ENCODE peak calls at places on chromosomes 3 and 15, in four cellular contexts. F is OCI-LY7, N is body of pancreas, I is fibroblast of lung. V is an unnamed sample.

GRCh38 chr3:134517796-134518195 is 31.9 kb downstream of the CEP63 start:
- DNase-seq in F (no peak), N (no peak), I (peak; percentile 57), V (peak; percentile 21)

GRCh38 chr15:48493084-48493762 is 152.3 kb downstream of the FBN1 start:
- DNase-seq in F (no peak), N (peak; percentile 12), I (peak; percentile 95), V (peak; percentile 76)

GRCh38 chr3:178072931-178073330 is 463.3 kb upstream of the KCNMB2 start:
- DNase-seq in F (no peak), N (no peak), I (peak; percentile 51), V (no peak)

GRCh38 chr3:13461169-13462124 is 18.7 kb upstream of the HDAC11 start:
- DNase-seq in F (peak; percentile 91), N (peak; percentile 64), I (peak; percentile 37), V (peak; percentile 91)

GRCh38 chr3:16066975-16067374 is 107.5 kb upstream of the GALNT15 start:
- DNase-seq in F (no peak), N (no peak), I (peak; percentile 68), V (peak; percentile 82)

GRCh38 chr3:172159962-172160538 is 120.7 kb downstream of the FNDC3B start:
- DNase-seq in F (no peak), N (peak; percentile 66), I (peak; percentile 65), V (peak; percentile 75)

GRCh38 chr3:59017617-59017984 is 32.2 kb downstream of the CFAP20DC start:
- DNase-seq in F (no peak), N (peak; percentile 53), I (no peak), V (no peak)

GRCh38 chr3:134978658-134979057 is 183.6 kb downstream of the EPHB1 start:
- DNase-seq in F (no peak), N (no peak), I (no peak), V (no peak)

GRCh38 chr3:195041871-195042740 is 228.9 kb downstream of the XXYLT1 start:
- DNase-seq in F (no peak), N (no peak), I (no peak), V (peak; percentile 34)

GRCh38 chr3:139764936-139765335 is 87.2 kb upstream of the NMNAT3 start:
- DNase-seq in F (no peak), N (no peak), I (peak; percentile 89), V (no peak)

GRCh38 chr3:126344380-126345041 is 12.7 kb downstream of the KLF15 start:
- DNase-seq in F (no peak), N (no peak), I (no peak), V (no peak)

GRCh38 chr3:183774631-183775030 is 50.7 kb downstream of the MAP6D1 start:
- DNase-seq in F (no peak), N (no peak), I (no peak), V (no peak)

GRCh38 chr3:79111375-79112052 is 656.3 kb downstream of the ROBO1 start:
- DNase-seq in F (no peak), N (no peak), I (peak; percentile 4), V (no peak)

GRCh38 chr3:28917895-28918294 is 363.0 kb upstream of the RBMS3 start:
- DNase-seq in F (no peak), N (no peak), I (no peak), V (no peak)

GRCh38 chr3:110343945-110344344 is 727.7 kb upstream of the NECTIN3 start:
- DNase-seq in F (no peak), N (no peak), I (no peak), V (peak; percentile 15)

GRCh38 chr3:191220908-191221307 is 21.9 kb downstream of the OSTN start:
- DNase-seq in F (peak; percentile 24), N (no peak), I (no peak), V (no peak)

GRCh38 chr3:129651316-129652202 is 45.1 kb upstream of the PLXND1 start:
- DNase-seq in F (no peak), N (no peak), I (peak; percentile 70), V (no peak)

GRCh38 chr3:32950516-32950915 is 928 bp upstream of the CCR4 start:
- DNase-seq in F (no peak), N (no peak), I (no peak), V (no peak)

GRCh38 chr15:62119224-62119925 is 45.7 kb downstream of the C2CD4B start:
- DNase-seq in F (peak; percentile 37), N (peak; percentile 62), I (peak; percentile 95), V (no peak)

GRCh38 chr3:12135029-12135634 is 23.6 kb downstream of the TIMP4 start:
- DNase-seq in F (peak; percentile 53), N (peak; percentile 70), I (peak; percentile 74), V (peak; percentile 72)

GRCh38 chr3:115081444-115081843 is 65.6 kb downstream of the ZBTB20 start:
- DNase-seq in F (no peak), N (no peak), I (no peak), V (no peak)

GRCh38 chr3:85977615-85978338 is 1013.2 kb downstream of the VGLL3 start:
- DNase-seq in F (no peak), N (no peak), I (no peak), V (no peak)

DNA sequence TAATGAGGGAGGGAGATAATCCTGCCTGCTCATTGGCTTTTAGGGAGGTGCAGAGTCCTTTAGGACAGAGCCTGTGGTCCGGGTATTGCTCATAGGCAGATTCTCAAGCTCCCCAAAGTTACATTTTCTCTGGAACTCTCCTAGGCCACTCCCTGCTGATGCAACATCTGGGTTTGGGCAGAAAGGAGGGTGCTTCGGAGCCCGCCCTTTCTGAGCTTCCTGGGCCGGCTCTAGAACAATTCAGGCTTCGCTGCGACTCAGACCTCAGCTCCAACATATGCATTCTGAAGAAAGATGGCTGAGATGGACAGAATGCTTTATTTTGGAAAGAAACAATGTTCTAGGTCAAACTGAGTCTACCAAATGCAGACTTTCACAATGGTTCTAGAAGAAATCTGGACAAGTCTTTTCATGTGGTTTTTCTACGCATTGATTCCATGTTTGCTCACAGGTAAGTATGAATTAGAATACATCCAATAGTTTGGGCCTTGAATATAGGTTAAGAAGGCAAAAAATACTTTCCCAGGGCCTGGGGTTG is at the start of gene IL20RB:
- DNase-seq in F (no peak), N (no peak), I (peak; percentile 89), V (no peak)
- H3K4me1 ChIP-seq in F (no peaks in the 10 kb centered on the region), N (peaks cover 26% of the 10 kb centered on the region), I (peaks cover 19% of the 10 kb centered on the region), V (no peaks in the 10 kb centered on the region)

GRCh38 chr15:73555080-73555479 is 78.1 kb downstream of the NPTN start:
- DNase-seq in F (no peak), N (no peak), I (no peak), V (no peak)

GRCh38 chr15:73564255-73564654 is 68.9 kb downstream of the NPTN start:
- DNase-seq in F (no peak), N (peak; percentile 14), I (peak; percentile 22), V (no peak)

GRCh38 chr15:73560501-73561117 is 72.6 kb downstream of the NPTN start:
- DNase-seq in F (peak; percentile 68), N (peak; percentile 34), I (peak; percentile 90), V (peak; percentile 87)

DNA sequence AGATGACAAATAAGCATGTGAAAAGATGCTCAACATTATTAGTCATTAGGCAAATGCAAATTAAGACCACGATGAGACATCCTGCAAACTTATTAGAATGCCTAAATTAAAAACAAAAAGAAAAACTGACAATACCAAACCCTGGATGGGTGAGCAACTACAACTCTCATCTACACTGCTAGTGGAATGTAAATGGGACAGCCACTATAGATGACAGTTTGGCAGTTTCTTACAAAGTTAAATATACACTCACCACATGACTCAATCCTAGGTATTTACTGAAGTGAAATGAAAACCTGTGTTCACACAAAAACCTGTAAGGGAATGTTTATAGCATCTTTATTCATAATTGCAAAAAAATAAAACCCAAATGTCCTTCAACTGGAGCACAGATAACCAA is 74.7 kb downstream of the NPTN start:
- DNase-seq in F (no peak), N (no peak), I (no peak), V (no peak)
- H3K36me3 ChIP-seq in F (peaks cover 48% of the 10 kb centered on the region), N (no peaks in the 10 kb centered on the region), I (peaks cover 4% of the 10 kb centered on the region), V (peaks cover 57% of the 10 kb centered on the region)

GRCh38 chr15:40367673-40368611 is 9.9 kb downstream of the DISP2 start:
- DNase-seq in F (peak; percentile 90), N (peak; percentile 93), I (peak; percentile 88), V (peak; percentile 94)
- TF ChIP-seq CTCF in F (peak; percentile 78), N (peak; percentile 98), I (peak; percentile 64), V (peak; percentile 75)

GRCh38 chr15:41780266-41780665 is 6.0 kb downstream of the MAPKBP1 start:
- DNase-seq in F (no peak), N (no peak), I (no peak), V (no peak)
- H3K4me1 ChIP-seq in F (peaks cover 78% of the 10 kb centered on the region), N (peaks cover 28% of the 10 kb centered on the region), I (peaks cover 20% of the 10 kb centered on the region), V (peaks cover 70% of the 10 kb centered on the region)

GRCh38 chr15:64685230-64685886 is 90.0 kb downstream of the RBPMS2 start:
- DNase-seq in F (no peak), N (no peak), I (no peak), V (no peak)
- H3K36me3 ChIP-seq in F (peaks cover 71% of the 10 kb centered on the region), N (no peaks in the 10 kb centered on the region), I (peaks cover 22% of the 10 kb centered on the region), V (peaks cover 29% of the 10 kb centered on the region)

DNA sequence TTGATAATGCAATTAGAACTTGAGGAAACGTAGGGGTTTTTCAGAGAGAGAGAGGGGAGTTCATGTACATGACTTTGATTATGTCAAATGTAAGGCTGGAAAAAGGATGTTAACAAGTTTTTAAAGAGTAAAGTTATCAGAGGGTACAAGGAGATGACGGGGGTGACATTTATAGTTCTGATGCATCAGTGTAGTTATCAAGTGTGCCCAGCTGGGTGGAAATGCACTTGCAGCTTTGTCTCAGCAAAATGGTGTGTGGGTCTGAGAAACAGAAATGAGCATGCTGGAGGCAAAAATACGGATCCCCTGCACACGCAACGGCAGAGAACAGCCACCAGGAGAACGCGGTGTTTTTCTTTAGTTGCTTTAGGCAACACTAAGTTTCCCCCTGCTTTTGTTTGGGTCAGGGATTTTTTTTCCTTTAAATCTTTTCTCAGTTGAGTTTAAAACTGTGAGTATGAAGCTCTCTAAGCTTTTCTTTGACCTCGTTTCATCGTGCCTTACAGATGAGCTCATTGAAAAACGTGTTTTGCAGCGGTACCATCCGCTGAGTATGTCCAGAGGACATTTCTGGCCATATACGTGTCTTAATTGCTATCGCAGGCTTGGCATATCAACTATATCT is 205.4 kb downstream of the PDZRN3 start:
- DNase-seq in F (no peak), N (no peak), I (peak; percentile 68), V (no peak)
- TF ChIP-seq CTCF in F (no peak), N (no peak), I (peak; percentile 56), V (peak; percentile 28)

DNA sequence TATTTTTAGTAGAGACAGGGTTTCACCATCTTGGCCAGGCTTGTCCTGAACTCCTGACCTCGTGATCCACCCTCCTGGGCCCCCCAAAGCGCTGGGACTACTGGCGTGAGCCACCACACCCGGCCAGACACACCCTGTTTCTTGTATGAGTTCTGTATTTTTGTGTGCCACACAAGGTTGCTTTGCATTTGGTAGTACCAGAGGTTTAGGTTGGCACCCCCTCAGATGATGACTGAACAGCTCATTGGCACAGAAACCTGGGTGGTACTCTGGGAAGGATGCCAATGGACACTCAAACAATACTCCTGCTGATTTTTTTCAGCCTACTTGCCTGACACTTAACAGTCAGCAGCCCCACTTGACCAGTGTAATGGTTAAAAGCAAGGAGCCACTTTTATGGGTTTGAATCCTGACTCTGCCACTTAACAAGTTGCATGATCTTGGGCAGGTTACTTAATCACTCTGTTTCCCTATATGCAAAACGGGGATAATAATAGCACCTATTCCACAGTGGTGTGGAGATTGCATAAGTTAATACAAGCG is 39.2 kb upstream of the BCL2A1 start:
- DNase-seq in F (no peak), N (no peak), I (peak; percentile 46), V (peak; percentile 10)
- H3K4me1 ChIP-seq in F (peaks cover 51% of the 10 kb centered on the region), N (no peaks in the 10 kb centered on the region), I (peaks cover 7% of the 10 kb centered on the region), V (no peaks in the 10 kb centered on the region)

DNA sequence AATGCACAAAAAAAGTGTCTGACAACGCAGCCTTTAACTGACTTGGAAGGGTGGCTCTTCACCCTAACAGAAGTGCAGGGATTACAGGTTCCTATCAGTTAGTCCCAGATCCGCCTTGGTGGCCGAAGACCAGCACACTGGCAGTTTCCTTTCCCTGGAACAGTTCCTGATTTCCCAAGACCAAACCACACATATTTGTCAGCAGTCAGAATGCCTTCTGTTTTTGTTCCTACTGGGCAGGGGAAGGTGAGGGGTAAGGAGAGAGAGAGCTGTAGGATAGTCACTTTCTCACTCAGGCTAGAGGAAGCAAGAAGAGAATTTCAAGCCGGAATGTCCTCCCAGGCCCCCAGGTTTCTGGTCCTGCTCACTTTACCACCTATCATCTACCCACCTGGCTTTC is 9.2 kb downstream of the CXCR6 start:
- DNase-seq in F (no peak), N (no peak), I (no peak), V (no peak)
- H3K36me3 ChIP-seq in F (peaks cover 97% of the 10 kb centered on the region), N (peaks cover 8% of the 10 kb centered on the region), I (peaks cover 31% of the 10 kb centered on the region), V (peaks cover 50% of the 10 kb centered on the region)

V was measured in cardiac muscle cell.